ENCODE peak calls at places on chromosomes 11 and 22, in four cellular contexts. One of them, this sample, is unnamed.

GRCh38 chr11:116232364-116232801 is 540.4 kb downstream of the BUD13 start:
- DNase-seq in cardiac septum: peak; percentile 62
- DNase-seq in left cardiac atrium: no peak
- DNase-seq in HFF-Myc: no peak
- DNase-seq in this sample: peak; percentile 69

GRCh38 chr22:19578180-19579004 is 54.2 kb upstream of the CLDN5 start:
- DNase-seq in cardiac septum: no peak
- DNase-seq in left cardiac atrium: no peak
- DNase-seq in HFF-Myc: no peak
- DNase-seq in this sample: no peak

GRCh38 chr11:76610871-76611475 is 59.6 kb downstream of the LRRC32 start:
- DNase-seq in cardiac septum: peak; percentile 87
- DNase-seq in left cardiac atrium: no peak
- DNase-seq in HFF-Myc: no peak
- DNase-seq in this sample: peak; percentile 66

GRCh38 chr11:102709211-102709980 is 3.8 kb upstream of the MMP27 start:
- DNase-seq in cardiac septum: no peak
- DNase-seq in left cardiac atrium: no peak
- DNase-seq in HFF-Myc: no peak
- DNase-seq in this sample: no peak

GRCh38 chr11:17921620-17922473 is 91.0 kb downstream of the SERGEF start:
- DNase-seq in cardiac septum: no peak
- DNase-seq in left cardiac atrium: no peak
- DNase-seq in HFF-Myc: peak; percentile 20
- DNase-seq in this sample: no peak

GRCh38 chr11:3781423-3781822 is 15.9 kb downstream of the NUP98 start:
- DNase-seq in cardiac septum: no peak
- DNase-seq in left cardiac atrium: no peak
- DNase-seq in HFF-Myc: no peak
- DNase-seq in this sample: no peak

GRCh38 chr11:69370984-69371709 is 77.2 kb downstream of the MYEOV start:
- DNase-seq in cardiac septum: peak; percentile 41
- DNase-seq in left cardiac atrium: no peak
- DNase-seq in HFF-Myc: no peak
- DNase-seq in this sample: peak; percentile 48

GRCh38 chr11:726278-726915 is 20.4 kb downstream of the EPS8L2 start:
- DNase-seq in cardiac septum: peak; percentile 89
- DNase-seq in left cardiac atrium: peak; percentile 52
- DNase-seq in HFF-Myc: no peak
- DNase-seq in this sample: peak; percentile 80

GRCh38 chr11:126284829-126285228 is 1.9 kb downstream of the TIRAP start:
- DNase-seq in cardiac septum: no peak
- DNase-seq in left cardiac atrium: peak; percentile 79
- DNase-seq in HFF-Myc: peak; percentile 95
- DNase-seq in this sample: peak; percentile 78

GRCh38 chr11:101215069-101215468 is 85.5 kb upstream of the PGR start:
- DNase-seq in cardiac septum: no peak
- DNase-seq in left cardiac atrium: no peak
- DNase-seq in HFF-Myc: no peak
- DNase-seq in this sample: no peak

GRCh38 chr11:81874627-81875026 is 859.0 kb downstream of the FAM181B start:
- DNase-seq in cardiac septum: no peak
- DNase-seq in left cardiac atrium: no peak
- DNase-seq in HFF-Myc: no peak
- DNase-seq in this sample: no peak

GRCh38 chr22:32905400-32905799 is 103.9 kb downstream of the TIMP3 start:
- DNase-seq in cardiac septum: no peak
- DNase-seq in left cardiac atrium: peak; percentile 43
- DNase-seq in HFF-Myc: no peak
- DNase-seq in this sample: peak; percentile 78

GRCh38 chr22:31764785-31765184 is 11.0 kb downstream of the DEPDC5 start:
- DNase-seq in cardiac septum: no peak
- DNase-seq in left cardiac atrium: no peak
- DNase-seq in HFF-Myc: no peak
- DNase-seq in this sample: no peak

GRCh38 chr22:24282401-24282800 is 11.8 kb downstream of the SPECC1L start:
- DNase-seq in cardiac septum: no peak
- DNase-seq in left cardiac atrium: no peak
- DNase-seq in HFF-Myc: no peak
- DNase-seq in this sample: no peak

GRCh38 chr11:91981995-91982394 is 242.6 kb upstream of the FAT3 start:
- DNase-seq in cardiac septum: no peak
- DNase-seq in left cardiac atrium: peak; percentile 64
- DNase-seq in HFF-Myc: peak; percentile 80
- DNase-seq in this sample: peak; percentile 89

GRCh38 chr11:16395601-16396000 is 39.3 kb upstream of the SOX6 start:
- DNase-seq in cardiac septum: no peak
- DNase-seq in left cardiac atrium: no peak
- DNase-seq in HFF-Myc: no peak
- DNase-seq in this sample: no peak

GRCh38 chr22:37818397-37819099 is 4.6 kb upstream of the GALR3 start:
- DNase-seq in cardiac septum: no peak
- DNase-seq in left cardiac atrium: peak; percentile 76
- DNase-seq in HFF-Myc: no peak
- DNase-seq in this sample: peak; percentile 83

GRCh38 chr22:49553518-49554295 is 274.0 kb downstream of the BRD1 start:
- DNase-seq in cardiac septum: no peak
- DNase-seq in left cardiac atrium: no peak
- DNase-seq in HFF-Myc: no peak
- DNase-seq in this sample: peak; percentile 46

GRCh38 chr11:31826530-31827438 is 15.7 kb upstream of the PAX6 start:
- DNase-seq in cardiac septum: no peak
- DNase-seq in left cardiac atrium: no peak
- DNase-seq in HFF-Myc: no peak
- DNase-seq in this sample: no peak

GRCh38 chr11:76806131-76806530 is 23.0 kb downstream of the TSKU start:
- DNase-seq in cardiac septum: peak; percentile 50
- DNase-seq in left cardiac atrium: no peak
- DNase-seq in HFF-Myc: no peak
- DNase-seq in this sample: no peak

GRCh38 chr11:119742263-119742861 is 13.4 kb upstream of the NECTIN1 start:
- DNase-seq in cardiac septum: no peak
- DNase-seq in left cardiac atrium: no peak
- DNase-seq in HFF-Myc: no peak
- DNase-seq in this sample: no peak

GRCh38 chr11:6345356-6345755 is 25.1 kb upstream of the CAVIN3 start:
- DNase-seq in cardiac septum: no peak
- DNase-seq in left cardiac atrium: no peak
- DNase-seq in HFF-Myc: no peak
- DNase-seq in this sample: no peak